ENCODE peak calls at places on chromosome 18, in ten cellular contexts. G is HTR-8/SVneo; D is EL; H is hypothalamus; W is NCI-H774; M is neural crest cell; N is activated CD4-positive, alpha-beta T cell treated with anti-CD3 and anti-CD28 coated beads, Interleukin-2, amount 10 ng/mL, durations not matched to agents 7 days and 5 days; Q is non-pigmented ciliary epithelial cell; J is NCI-H2081 treated with DMSO at 0.1 percent for 48 hours; X is activated T-cell treated with anti-CD3 and anti-CD28 coated beads for 1 hour. P is an unnamed sample.

GRCh38 chr18:53941601-53942335 is 282.7 kb downstream of the MBD2 start:
- DNase-seq in M (no peak), Q (no peak), J (no peak), G (no peak), X (no peak), W (no peak), D (no peak), H (no peak), N (no peak), P (no peak)

GRCh38 chr18:64148988-64149387 is at the start of gene LINC00305:
- DNase-seq in J (no peak), G (no peak), Q (no peak), W (no peak), M (no peak), H (no peak), N (no peak), D (no peak), X (no peak), P (no peak)

GRCh38 chr18:39448942-39449341 is 1883.3 kb upstream of the CELF4 start:
- DNase-seq in J (no peak), D (peak; percentile 10), X (no peak), H (no peak), M (no peak), N (no peak), G (no peak), Q (no peak), W (no peak), P (no peak)

GRCh38 chr18:13629841-13630747 is 96.3 kb downstream of the FAM210A start:
- DNase-seq in N (peak; percentile 63), D (peak; percentile 56), M (peak; percentile 48), W (peak; percentile 24), J (no peak), X (no peak), H (no peak), G (peak; percentile 78), Q (peak; percentile 22), P (no peak)

GRCh38 chr18:68054669-68055068 is 538.1 kb upstream of the DSEL start:
- DNase-seq in J (no peak), N (no peak), X (no peak), M (no peak), D (no peak), W (no peak), G (no peak), H (no peak), Q (no peak), P (no peak)

GRCh38 chr18:42287047-42287446 is 332.0 kb downstream of the PIK3C3 start:
- DNase-seq in J (no peak), H (no peak), Q (no peak), N (no peak), G (no peak), D (no peak), M (no peak), X (no peak), W (no peak), P (no peak)

GRCh38 chr18:50880108-50880465 is 1.2 kb downstream of the ME2 start:
- DNase-seq in W (no peak), N (peak; percentile 6), D (no peak), X (no peak), Q (no peak), J (no peak), M (no peak), G (no peak), H (no peak), P (no peak)

GRCh38 chr18:70423988-70424387 is 135.1 kb downstream of the SOCS6 start:
- DNase-seq in N (no peak), H (no peak), W (no peak), J (no peak), X (no peak), D (no peak), Q (no peak), M (no peak), G (no peak), P (no peak)

GRCh38 chr18:57943723-57944122 is 100.3 kb upstream of the NEDD4L start:
- DNase-seq in X (no peak), W (no peak), G (no peak), Q (peak; percentile 28), N (no peak), H (no peak), M (no peak), J (no peak), D (peak; percentile 61), P (no peak)

GRCh38 chr18:40346146-40346545 is 1608.9 kb upstream of the PIK3C3 start:
- DNase-seq in H (no peak), W (no peak), G (no peak), D (no peak), Q (no peak), M (no peak), J (no peak), X (no peak), N (no peak), P (no peak)

GRCh38 chr18:76672627-76673026 is 149.7 kb upstream of the ZNF236 start:
- DNase-seq in G (no peak), M (no peak), W (no peak), H (no peak), Q (peak; percentile 50), J (no peak), N (no peak), X (no peak), D (peak; percentile 54), P (no peak)

GRCh38 chr18:21831413-21831831 is 90.8 kb downstream of the MIB1 start:
- DNase-seq in Q (no peak), W (no peak), M (no peak), X (no peak), H (no peak), D (no peak), N (no peak), J (no peak), G (no peak), P (no peak)

GRCh38 chr18:53567935-53568574 is 656.4 kb downstream of the MBD2 start:
- DNase-seq in W (no peak), G (peak; percentile 5), M (peak; percentile 4), J (no peak), X (no peak), H (no peak), Q (no peak), D (peak; percentile 12), N (peak; percentile 6), P (no peak)

GRCh38 chr18:58288922-58289797 is 245.1 kb downstream of the NEDD4L start:
- DNase-seq in Q (no peak), J (no peak), X (no peak), D (peak; percentile 71), H (no peak), M (no peak), N (no peak), G (peak; percentile 21), W (no peak), P (no peak)